ENCODE peak calls at places on chromosomes 6 and 20, in seven cellular contexts. One of them, this sample, is unnamed.

GRCh38 chr6:152598421-152598820 is 38.7 kb downstream of the SYNE1 start:
- DNase-seq in GM12878: no peak
- DNase-seq in HepG2: no peak
- DNase-seq in H1: no peak
- DNase-seq in K562: no peak
- DNase-seq in HCT116: no peak
- DNase-seq in SK-N-SH: no peak
- DNase-seq in this sample: no peak

GRCh38 chr6:31118178-31118577 is 2.1 kb downstream of the CDSN start:
- DNase-seq in H1: no peak
- DNase-seq in HCT116: no peak
- DNase-seq in HepG2: no peak
- DNase-seq in K562: no peak
- DNase-seq in GM12878: no peak
- DNase-seq in SK-N-SH: no peak
- DNase-seq in this sample: no peak

GRCh38 chr20:63106108-63106764 is 99.5 kb upstream of the BHLHE23 start:
- DNase-seq in GM12878: no peak
- DNase-seq in H1: no peak
- DNase-seq in K562: no peak
- DNase-seq in HCT116: no peak
- DNase-seq in SK-N-SH: no peak
- DNase-seq in HepG2: no peak
- DNase-seq in this sample: no peak

GRCh38 chr6:53431704-53432103 is 83.0 kb upstream of the ELOVL5 start:
- DNase-seq in HepG2: no peak
- DNase-seq in HCT116: no peak
- DNase-seq in H1: no peak
- DNase-seq in K562: no peak
- DNase-seq in GM12878: no peak
- DNase-seq in SK-N-SH: no peak
- DNase-seq in this sample: no peak

GRCh38 chr6:101683884-101684283 is 290.4 kb downstream of the GRIK2 start:
- DNase-seq in HCT116: no peak
- DNase-seq in SK-N-SH: no peak
- DNase-seq in K562: no peak
- DNase-seq in GM12878: no peak
- DNase-seq in HepG2: no peak
- DNase-seq in H1: no peak
- DNase-seq in this sample: no peak

GRCh38 chr6:79671605-79672266 is 40.6 kb downstream of the SH3BGRL2 start:
- DNase-seq in HCT116: peak; percentile 59
- DNase-seq in K562: peak; percentile 77
- DNase-seq in GM12878: no peak
- DNase-seq in HepG2: peak; percentile 35
- DNase-seq in SK-N-SH: no peak
- DNase-seq in H1: no peak
- DNase-seq in this sample: no peak

GRCh38 chr6:167906899-167907298 is 80.2 kb downstream of the AFDN start:
- DNase-seq in SK-N-SH: peak; percentile 62
- DNase-seq in HCT116: no peak
- DNase-seq in K562: no peak
- DNase-seq in H1: no peak
- DNase-seq in GM12878: no peak
- DNase-seq in HepG2: no peak
- DNase-seq in this sample: peak; percentile 88

GRCh38 chr6:169273511-169273910 is 19.9 kb upstream of the THBS2 start:
- DNase-seq in GM12878: no peak
- DNase-seq in HCT116: no peak
- DNase-seq in HepG2: no peak
- DNase-seq in H1: no peak
- DNase-seq in K562: no peak
- DNase-seq in SK-N-SH: no peak
- DNase-seq in this sample: no peak

GRCh38 chr6:90493332-90493731 is 93.5 kb downstream of the MAP3K7 start:
- DNase-seq in HepG2: no peak
- DNase-seq in GM12878: no peak
- DNase-seq in K562: no peak
- DNase-seq in HCT116: no peak
- DNase-seq in H1: no peak
- DNase-seq in SK-N-SH: no peak
- DNase-seq in this sample: no peak

GRCh38 chr6:34157851-34158250 is 12.0 kb upstream of the GRM4 start:
- DNase-seq in SK-N-SH: peak; percentile 3
- DNase-seq in HepG2: no peak
- DNase-seq in K562: no peak
- DNase-seq in HCT116: no peak
- DNase-seq in GM12878: no peak
- DNase-seq in H1: no peak
- DNase-seq in this sample: no peak

GRCh38 chr6:49787176-49787575 is at the start of gene PGK2:
- DNase-seq in SK-N-SH: no peak
- DNase-seq in K562: peak; percentile 50
- DNase-seq in HepG2: no peak
- DNase-seq in HCT116: peak; percentile 29
- DNase-seq in H1: peak; percentile 71
- DNase-seq in GM12878: no peak
- DNase-seq in this sample: no peak

GRCh38 chr20:63071541-63072181 is 64.9 kb upstream of the BHLHE23 start:
- DNase-seq in H1: peak; percentile 85
- DNase-seq in HCT116: no peak
- DNase-seq in SK-N-SH: peak; percentile 87
- DNase-seq in K562: peak; percentile 38
- DNase-seq in HepG2: no peak
- DNase-seq in GM12878: no peak
- DNase-seq in this sample: peak; percentile 52

DNA sequence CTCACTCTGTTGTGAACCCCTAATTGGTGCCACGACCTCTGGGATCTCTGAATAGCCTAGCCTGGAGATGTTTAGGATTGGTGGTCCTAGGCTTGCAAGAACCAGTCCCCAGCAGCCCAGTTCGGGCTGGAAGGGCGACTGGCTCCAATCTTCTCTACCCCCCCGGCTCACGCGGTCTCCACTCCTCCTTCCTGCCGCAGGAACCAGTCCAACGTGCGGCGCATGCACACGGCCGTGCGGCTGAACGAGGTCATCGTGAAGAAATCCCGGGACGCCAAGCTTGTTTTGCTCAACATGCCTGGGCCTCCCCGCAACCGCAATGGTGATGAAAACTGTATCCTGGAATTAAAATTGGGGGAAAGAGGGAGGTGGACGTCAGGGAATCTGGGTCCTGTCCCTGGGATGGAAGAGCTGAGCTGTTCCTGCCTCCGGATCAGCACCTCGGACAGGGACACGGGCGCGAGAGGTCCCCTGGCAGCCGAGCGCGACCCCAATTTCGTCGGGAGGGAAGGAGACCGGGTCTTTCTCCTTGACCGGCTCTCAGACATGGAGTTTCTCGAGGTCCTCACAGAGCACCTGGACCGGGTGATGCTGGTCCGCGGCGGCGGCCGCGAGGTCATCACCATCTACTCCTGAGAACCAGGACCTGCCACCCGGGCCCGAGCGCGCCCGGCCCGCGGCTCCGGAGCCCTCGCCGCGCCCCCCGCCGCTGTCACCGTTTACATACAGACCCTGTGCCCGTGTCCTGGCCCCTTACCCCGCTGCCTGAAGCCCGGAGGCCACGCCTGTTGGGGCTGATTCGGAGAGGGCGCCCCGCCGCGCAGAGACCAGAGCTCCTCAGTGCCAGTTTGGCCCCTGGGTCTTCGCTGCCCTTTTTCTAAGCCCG is 28.2 kb downstream of the SLC12A5 start:
- DNase-seq in HepG2: no peak
- DNase-seq in K562: peak; percentile 34
- DNase-seq in GM12878: no peak
- DNase-seq in SK-N-SH: no peak
- DNase-seq in H1: peak; percentile 90
- DNase-seq in HCT116: no peak
- DNase-seq in this sample: peak; percentile 52
- TF ChIP-seq JUND in HepG2: no peak
- TF ChIP-seq JUND in K562: no peak
- TF ChIP-seq JUND in GM12878: no peak
- TF ChIP-seq JUND in SK-N-SH: no peak
- TF ChIP-seq JUND in H1: no peak
- TF ChIP-seq JUND in HCT116: no peak
- TF ChIP-seq JUND in this sample: no peak

DNA sequence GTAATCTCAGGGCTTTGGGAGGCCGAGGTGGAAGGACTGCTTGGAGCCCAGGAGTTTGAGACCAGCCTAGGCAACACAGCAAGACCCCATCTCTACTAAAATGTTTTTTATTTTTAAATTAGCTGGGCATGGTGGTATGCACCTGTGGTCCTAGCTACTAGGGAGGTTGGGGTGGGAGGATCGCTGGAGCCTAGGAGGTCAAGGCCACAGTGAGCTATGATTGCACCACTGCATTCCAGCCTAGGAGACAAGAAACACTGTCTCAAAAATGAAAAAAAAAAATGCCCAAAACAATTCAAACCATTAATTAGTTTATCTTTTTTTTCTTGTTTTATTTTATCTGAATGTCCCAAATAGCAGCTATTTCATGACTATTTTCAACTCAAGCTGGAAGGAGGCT is 85.8 kb downstream of the GMPR start:
- DNase-seq in HepG2: peak; percentile 30
- DNase-seq in H1: no peak
- DNase-seq in GM12878: no peak
- DNase-seq in SK-N-SH: no peak
- DNase-seq in K562: no peak
- DNase-seq in HCT116: no peak
- DNase-seq in this sample: no peak
- TF ChIP-seq JUND in HepG2: no peak
- TF ChIP-seq JUND in H1: no peak
- TF ChIP-seq JUND in GM12878: no peak
- TF ChIP-seq JUND in SK-N-SH: no peak
- TF ChIP-seq JUND in K562: no peak
- TF ChIP-seq JUND in HCT116: no peak
- TF ChIP-seq JUND in this sample: no peak

GRCh38 chr20:59164681-59165388 is 1.2 kb downstream of the ZNF831 start:
- DNase-seq in SK-N-SH: no peak
- DNase-seq in H1: no peak
- DNase-seq in HepG2: no peak
- DNase-seq in GM12878: no peak
- DNase-seq in HCT116: no peak
- DNase-seq in K562: no peak
- DNase-seq in this sample: no peak

GRCh38 chr20:59161626-59162170 is 1.9 kb upstream of the ZNF831 start:
- DNase-seq in K562: no peak
- DNase-seq in SK-N-SH: no peak
- DNase-seq in H1: no peak
- DNase-seq in HepG2: no peak
- DNase-seq in GM12878: no peak
- DNase-seq in HCT116: no peak
- DNase-seq in this sample: no peak

GRCh38 chr20:59165794-59166709 is 2.4 kb downstream of the ZNF831 start:
- DNase-seq in HepG2: no peak
- DNase-seq in H1: no peak
- DNase-seq in HCT116: no peak
- DNase-seq in K562: no peak
- DNase-seq in SK-N-SH: no peak
- DNase-seq in GM12878: no peak
- DNase-seq in this sample: no peak

GRCh38 chr20:59165389-59165785 is 1.8 kb downstream of the ZNF831 start:
- DNase-seq in GM12878: no peak
- DNase-seq in HCT116: no peak
- DNase-seq in SK-N-SH: no peak
- DNase-seq in HepG2: no peak
- DNase-seq in H1: no peak
- DNase-seq in K562: no peak
- DNase-seq in this sample: no peak

DNA sequence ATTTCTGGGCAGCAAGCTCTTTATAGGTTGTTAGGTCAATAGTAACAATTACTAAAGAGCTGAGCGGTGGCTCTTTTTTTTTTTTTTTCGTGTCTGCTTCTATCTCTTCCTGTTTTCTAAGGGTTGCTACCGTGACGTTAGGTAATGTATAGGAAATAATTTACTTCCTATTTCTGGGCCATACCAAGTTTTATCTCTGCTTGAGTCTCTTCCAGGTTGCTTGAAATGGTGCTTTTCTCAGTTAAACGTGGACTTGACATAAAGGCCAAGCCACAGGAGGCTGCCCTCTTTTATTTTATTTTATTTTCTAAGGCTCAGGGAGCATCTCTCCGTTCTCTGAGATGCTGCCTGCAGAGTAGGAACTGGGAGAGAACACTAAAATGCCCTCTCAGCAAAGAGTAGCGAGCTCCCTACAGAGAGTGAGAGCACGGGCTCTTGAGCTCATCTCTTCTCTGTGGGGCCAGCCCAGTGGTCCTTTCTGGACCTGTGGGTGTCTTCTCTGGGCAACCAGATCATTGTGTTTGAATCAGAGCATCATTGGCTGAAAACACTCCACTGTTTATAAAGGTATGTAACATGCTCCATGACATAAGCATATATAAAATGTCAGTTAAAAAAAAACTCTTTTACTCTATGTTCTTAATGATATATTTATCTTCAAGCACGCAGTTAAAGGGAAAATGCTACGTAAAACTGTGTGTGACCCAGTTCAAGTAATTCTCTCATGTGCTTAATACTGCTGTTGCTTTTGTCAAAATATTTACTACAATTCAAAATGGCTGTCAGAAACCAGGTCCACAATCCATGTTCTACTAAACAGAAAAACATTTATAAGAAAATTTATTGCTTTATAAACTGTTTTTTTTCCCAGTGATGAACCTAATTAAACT is at the start of gene ZNF831:
- DNase-seq in HCT116: no peak
- DNase-seq in H1: no peak
- DNase-seq in GM12878: no peak
- DNase-seq in HepG2: no peak
- DNase-seq in K562: no peak
- DNase-seq in SK-N-SH: no peak
- DNase-seq in this sample: no peak
- TF ChIP-seq JUND in HCT116: no peak
- TF ChIP-seq JUND in H1: no peak
- TF ChIP-seq JUND in GM12878: no peak
- TF ChIP-seq JUND in HepG2: no peak
- TF ChIP-seq JUND in K562: no peak
- TF ChIP-seq JUND in SK-N-SH: no peak
- TF ChIP-seq JUND in this sample: no peak

DNA sequence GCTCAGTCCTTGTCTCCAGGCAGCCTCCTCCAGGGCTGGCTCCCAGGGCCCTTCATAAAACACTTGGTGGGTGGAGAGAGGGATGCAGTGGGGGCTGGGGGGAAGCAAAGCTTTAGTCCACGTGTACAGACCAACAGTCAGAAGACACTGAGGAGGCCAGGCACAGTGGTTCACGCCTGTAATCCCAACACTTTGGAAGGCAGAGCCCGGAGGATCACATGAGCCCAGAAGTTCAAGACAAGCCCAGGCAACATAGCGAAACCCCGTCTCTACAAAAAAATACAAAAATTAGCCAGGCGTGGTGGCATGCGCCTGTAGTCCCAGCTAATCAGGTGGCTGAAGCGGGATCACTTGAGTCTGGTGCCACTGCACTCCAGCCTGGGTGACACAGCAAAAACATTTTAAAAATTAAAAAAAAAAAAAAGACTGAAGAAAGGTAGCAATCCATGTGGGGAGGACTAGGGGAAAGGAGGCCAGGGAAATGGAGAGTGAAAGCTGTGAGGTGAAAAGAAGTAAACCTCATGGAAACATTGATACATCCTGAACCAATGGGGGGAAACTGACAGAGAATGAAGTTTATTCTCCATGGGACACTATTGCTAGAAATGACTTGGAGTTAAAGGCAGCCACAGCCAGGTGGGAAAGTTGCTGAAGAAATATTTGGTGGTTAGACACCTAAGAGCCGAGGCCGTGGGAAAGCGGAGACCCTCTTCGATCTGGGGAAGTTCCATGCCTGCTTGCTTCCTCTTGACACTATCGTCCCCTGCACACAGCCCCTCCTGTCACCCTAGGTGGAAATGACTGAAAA is 35.4 kb downstream of the PIM1 start:
- DNase-seq in H1: no peak
- DNase-seq in K562: peak; percentile 66
- DNase-seq in HCT116: no peak
- DNase-seq in GM12878: no peak
- DNase-seq in HepG2: no peak
- DNase-seq in SK-N-SH: no peak
- DNase-seq in this sample: no peak
- TF ChIP-seq JUND in H1: no peak
- TF ChIP-seq JUND in K562: no peak
- TF ChIP-seq JUND in HCT116: no peak
- TF ChIP-seq JUND in GM12878: no peak
- TF ChIP-seq JUND in HepG2: no peak
- TF ChIP-seq JUND in SK-N-SH: no peak
- TF ChIP-seq JUND in this sample: no peak

This sample was measured in T47D.